ENCODE peak calls at places on chromosomes 16 and 17, in eight cellular contexts. W is Karpas-422, Q is neural progenitor cell, X is mammary epithelial cell, Y is GM23248, P is fibroblast of lung, Z is keratinocyte, L is colonic mucosa. M is an unnamed sample.

GRCh38 chr17:63474174-63474913 is 2.5 kb upstream of the ACE start:
- DNase-seq in Y (no peak), W (no peak), P (no peak), X (no peak), L (peak; percentile 34), Z (no peak), Q (no peak), M (no peak)

GRCh38 chr17:6461792-6462524 is 17.7 kb downstream of the PIMREG start:
- DNase-seq in Y (no peak), X (no peak), W (no peak), Q (peak; percentile 87), L (no peak), Z (no peak), P (no peak), M (no peak)

GRCh38 chr16:80347900-80348299 is 192.9 kb upstream of the DYNLRB2 start:
- DNase-seq in Y (no peak), Z (no peak), L (no peak), X (no peak), Q (no peak), P (peak; percentile 26), W (no peak), M (peak; percentile 65)

GRCh38 chr17:75130632-75131277 is 787 bp downstream of the NT5C start:
- DNase-seq in W (peak; percentile 71), Y (peak; percentile 76), Q (peak; percentile 87), Z (no peak), P (peak; percentile 60), X (peak; percentile 55), L (peak; percentile 60), M (peak; percentile 72)

GRCh38 chr17:59327136-59327878 is 4.1 kb upstream of the YPEL2 start:
- DNase-seq in P (no peak), W (no peak), Z (no peak), Q (no peak), L (no peak), X (no peak), Y (no peak), M (no peak)

GRCh38 chr16:66474750-66475199 is 47.7 kb downstream of the BEAN1 start:
- DNase-seq in P (no peak), L (no peak), W (peak; percentile 58), Y (no peak), Z (no peak), X (no peak), Q (no peak), M (no peak)

GRCh38 chr16:67431077-67431804 is at the start of gene HSD11B2:
- DNase-seq in P (peak; percentile 36), Y (peak; percentile 85), Q (peak; percentile 91), Z (no peak), L (peak; percentile 58), W (peak; percentile 60), X (peak; percentile 59), M (peak; percentile 82)

GRCh38 chr17:42881768-42882565 is 18.6 kb upstream of the G6PC1 start:
- DNase-seq in W (no peak), L (no peak), P (no peak), Y (no peak), X (no peak), Z (no peak), Q (no peak), M (no peak)

GRCh38 chr16:72620853-72621252 is 427.1 kb downstream of the ZFHX3 start:
- DNase-seq in Y (no peak), X (no peak), L (no peak), P (no peak), Z (no peak), Q (no peak), W (no peak), M (no peak)

GRCh38 chr17:74818306-74818705 is 41.4 kb downstream of the GRIN2C start:
- DNase-seq in Y (no peak), X (no peak), P (no peak), W (no peak), L (no peak), Z (no peak), Q (no peak), M (no peak)

GRCh38 chr16:77324727-77325126 is 110.1 kb downstream of the ADAMTS18 start:
- DNase-seq in X (no peak), W (no peak), Z (no peak), L (no peak), Y (no peak), P (no peak), Q (no peak), M (no peak)

GRCh38 chr17:57662021-57662420 is 83.1 kb downstream of the CCDC182 start:
- DNase-seq in Q (no peak), X (no peak), Z (no peak), L (no peak), Y (no peak), W (no peak), P (no peak), M (no peak)

GRCh38 chr17:57665696-57666095 is 79.4 kb downstream of the CCDC182 start:
- DNase-seq in P (no peak), Y (no peak), X (no peak), Q (peak; percentile 26), W (no peak), Z (no peak), L (no peak), M (no peak)

GRCh38 chr17:57665128-57665527 is 80.0 kb downstream of the CCDC182 start:
- DNase-seq in X (no peak), P (no peak), W (no peak), Z (no peak), Q (peak; percentile 39), Y (no peak), L (no peak), M (no peak)

GRCh38 chr17:57662644-57663308 is 82.3 kb downstream of the CCDC182 start:
- DNase-seq in P (peak; percentile 99), Z (peak; percentile 70), L (peak; percentile 90), W (peak; percentile 92), Y (peak; percentile 99), Q (peak; percentile 97), X (peak; percentile 99), M (peak; percentile 99)

GRCh38 chr17:57663326-57664070 is 81.6 kb downstream of the CCDC182 start:
- DNase-seq in Q (peak; percentile 35), X (no peak), Y (peak; percentile 12), W (no peak), Z (no peak), P (no peak), L (no peak), M (peak; percentile 12)
- H3K4me1 ChIP-seq in Q (peaks cover 51% of the 10 kb centered on the region), X (peaks cover 19% of the 10 kb centered on the region), Y (peaks cover 18% of the 10 kb centered on the region), W (peaks cover 63% of the 10 kb centered on the region), Z (peaks cover 10% of the 10 kb centered on the region), P (peaks cover 16% of the 10 kb centered on the region), L (no peaks in the 10 kb centered on the region), M (peaks cover 22% of the 10 kb centered on the region)

GRCh38 chr16:48409839-48410610 is 24.8 kb upstream of the SIAH1 start:
- DNase-seq in Z (no peak), P (peak; percentile 97), X (peak; percentile 72), L (peak; percentile 72), W (no peak), Y (peak; percentile 94), Q (no peak), M (peak; percentile 83)
- H3K9ac ChIP-seq in Z (no peak overlapping the region), P (no peak overlapping the region), X (no peak overlapping the region), L (peak overlapping the region; percentile 19), W (no peak overlapping the region), Y (no peak overlapping the region), Q (no peak overlapping the region), M (peak overlapping the region; percentile 59)

GRCh38 chr16:29790949-29791844 is 646 bp downstream of the KIF22 start:
- DNase-seq in Q (peak; percentile 30), Y (peak; percentile 51), X (no peak), Z (no peak), W (peak; percentile 67), L (no peak), P (no peak), M (peak; percentile 37)

GRCh38 chr16:29790183-29790948 is at the start of gene KIF22:
- DNase-seq in L (peak; percentile 100), Q (peak; percentile 100), P (peak; percentile 98), Y (peak; percentile 100), Z (peak; percentile 88), W (peak; percentile 99), X (peak; percentile 99), M (peak; percentile 100)

GRCh38 chr16:29794231-29794710 is 3.7 kb downstream of the KIF22 start:
- DNase-seq in Y (no peak), W (no peak), L (no peak), X (no peak), Q (no peak), Z (no peak), P (no peak), M (no peak)

GRCh38 chr16:29789775-29790182 is 772 bp upstream of the KIF22 start:
- DNase-seq in Y (no peak), P (no peak), W (no peak), Z (no peak), Q (no peak), X (no peak), L (no peak), M (no peak)

DNA sequence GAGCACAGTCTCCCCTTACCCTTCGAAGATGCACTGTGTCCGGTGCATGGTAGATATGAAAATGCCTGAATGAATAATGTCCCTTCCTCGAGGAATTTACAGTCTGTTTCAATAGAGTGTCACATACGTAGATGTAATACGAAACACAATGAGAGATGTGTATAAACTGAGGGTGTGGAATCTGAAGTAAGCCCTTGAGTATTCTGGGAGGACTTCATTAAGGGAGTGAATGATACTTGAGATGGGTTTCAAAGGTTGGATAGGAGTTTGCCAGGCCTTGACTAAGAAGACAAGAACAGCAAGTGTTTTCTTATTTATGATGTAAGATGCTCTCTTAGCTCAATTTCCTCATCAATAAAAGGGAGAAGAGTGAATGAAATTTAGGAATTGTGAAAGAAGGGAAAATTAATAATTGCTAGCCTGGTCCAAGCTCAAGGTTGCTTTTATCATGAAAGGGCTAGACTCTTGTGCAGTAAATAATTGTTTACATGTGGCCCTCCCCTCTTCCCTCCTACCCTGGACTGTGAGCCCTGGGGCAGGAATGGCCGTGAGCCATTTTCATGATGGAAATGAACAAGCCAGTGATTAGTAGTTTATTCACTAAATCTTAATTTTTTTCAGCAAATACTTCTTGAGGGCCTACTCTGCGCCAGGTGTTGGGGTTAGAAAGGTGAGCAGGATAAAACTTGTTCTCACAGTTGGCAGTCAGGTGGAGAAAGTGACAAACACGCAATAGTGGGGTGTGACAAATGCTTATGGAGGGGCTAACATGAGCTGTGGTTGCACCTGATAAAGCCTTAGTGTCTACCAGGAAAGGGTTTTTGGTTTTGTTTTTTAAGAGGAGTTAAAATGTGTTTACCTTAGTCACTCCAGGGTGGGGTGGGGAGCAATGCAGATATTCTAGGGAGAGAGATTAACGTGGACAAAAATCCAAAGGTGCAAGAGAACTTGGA is 1.6 kb downstream of the KIF22 start:
- DNase-seq in L (no peak), Z (no peak), W (no peak), Q (no peak), X (no peak), P (no peak), Y (no peak), M (no peak)
- H3K4me3 ChIP-seq in L (peak overlapping the region; percentile 78), Z (peak overlapping the region; percentile 72), W (peak overlapping the region; percentile 90), Q (peak overlapping the region; percentile 95), X (peak overlapping the region; percentile 98), P (peak overlapping the region; percentile 56), Y (peak overlapping the region; percentile 84), M (peak overlapping the region; percentile 85)

GRCh38 chr17:38875477-38876080 is 5.7 kb downstream of the LASP1 start:
- DNase-seq in L (no peak), Q (no peak), W (no peak), X (no peak), Z (no peak), P (no peak), Y (peak; percentile 53), M (peak; percentile 64)
- H3K4me1 ChIP-seq in L (peaks cover 56% of the 10 kb centered on the region), Q (peaks cover 46% of the 10 kb centered on the region), W (peaks cover 91% of the 10 kb centered on the region), X (peaks cover 73% of the 10 kb centered on the region), Z (peaks cover 78% of the 10 kb centered on the region), P (peaks cover 53% of the 10 kb centered on the region), Y (peaks cover 72% of the 10 kb centered on the region), M (peaks cover 74% of the 10 kb centered on the region)

GRCh38 chr17:22123536-22124281 is 431.4 kb downstream of the KCNJ18 start:
- DNase-seq in P (no peak), W (no peak), X (no peak), Q (no peak), L (no peak), Z (no peak), Y (no peak), M (no peak)
- H3K9ac ChIP-seq in P (no peak overlapping the region), W (no peak overlapping the region), X (no peak overlapping the region), Q (no peak overlapping the region), L (no peak overlapping the region), Z (no peak overlapping the region), Y (no peak overlapping the region), M (no peak overlapping the region)